ENCODE peak calls at places on chromosome 14, in five cellular contexts. Z is neuronal stem cell, A is coronary artery, M is MV-4-11, R is dermis microvascular lymphatic vessel endothelial cell. T is an unnamed sample.

GRCh38 chr14:99724196-99724891 is 40.2 kb downstream of the CYP46A1 start:
- DNase-seq in R (no peak), A (peak; percentile 49), Z (no peak), M (no peak), T (peak; percentile 93)

GRCh38 chr14:22536853-22537338 is 52.1 kb downstream of the DAD1 start:
- DNase-seq in R (no peak), Z (no peak), M (peak; percentile 92), A (no peak), T (no peak)

GRCh38 chr14:99327050-99327449 is 55.1 kb upstream of the BCL11B start:
- DNase-seq in A (peak; percentile 26), Z (no peak), M (no peak), R (no peak), T (no peak)

GRCh38 chr14:61470261-61470953 is 149.0 kb downstream of the PRKCH start:
- DNase-seq in Z (peak; percentile 23), M (peak; percentile 31), R (peak; percentile 67), A (no peak), T (peak; percentile 90)

GRCh38 chr14:69901113-69901951 is 22.1 kb downstream of the SMOC1 start:
- DNase-seq in R (no peak), Z (no peak), A (no peak), M (no peak), T (no peak)

GRCh38 chr14:21825147-21825743 is 151.6 kb upstream of the OR4E1 start:
- DNase-seq in R (no peak), A (no peak), M (peak; percentile 57), Z (peak; percentile 17), T (no peak)

GRCh38 chr14:36901846-36902245 is 240.2 kb downstream of the PAX9 start:
- DNase-seq in Z (no peak), A (no peak), M (no peak), R (no peak), T (no peak)

GRCh38 chr14:50677527-50678063 is 9.5 kb upstream of the SAV1 start:
- DNase-seq in A (no peak), Z (no peak), R (peak; percentile 40), M (peak; percentile 87), T (no peak)

GRCh38 chr14:92308676-92309075 is 14.3 kb upstream of the SLC24A4 start:
- DNase-seq in M (no peak), Z (no peak), A (no peak), R (no peak), T (no peak)

GRCh38 chr14:91388551-91388975 is 29.1 kb downstream of the CCDC88C start:
- DNase-seq in M (peak; percentile 93), Z (no peak), R (no peak), A (no peak), T (peak; percentile 78)

GRCh38 chr14:63542231-63542999 is 762 bp downstream of the PPP2R5E start:
- DNase-seq in A (no peak), M (no peak), Z (peak; percentile 39), R (no peak), T (no peak)

GRCh38 chr14:101195309-101195724 is 291.8 kb upstream of the RTL1 start:
- DNase-seq in M (no peak), R (no peak), Z (no peak), A (peak; percentile 54), T (no peak)

GRCh38 chr14:98112211-98112780 is 1159.7 kb downstream of the BCL11B start:
- DNase-seq in Z (no peak), M (peak; percentile 70), A (no peak), R (no peak), T (no peak)

GRCh38 chr14:67554341-67554740 is 21.3 kb downstream of the PLEKHH1 start:
- DNase-seq in Z (no peak), R (no peak), M (no peak), A (no peak), T (no peak)

GRCh38 chr14:21498540-21499526 is 12.3 kb downstream of the METTL3 start:
- DNase-seq in A (no peak), R (peak; percentile 40), M (peak; percentile 32), Z (peak; percentile 46), T (peak; percentile 8)

GRCh38 chr14:49203676-49204075 is 382.5 kb downstream of the RPS29 start:
- DNase-seq in R (no peak), A (no peak), Z (no peak), M (no peak), T (no peak)

GRCh38 chr14:103123634-103124500 is 606 bp downstream of the TNFAIP2 start:
- DNase-seq in R (no peak), Z (no peak), M (peak; percentile 26), A (no peak), T (no peak)

GRCh38 chr14:75335588-75335987 is 57.0 kb downstream of the FOS start:
- DNase-seq in R (no peak), M (no peak), Z (no peak), A (no peak), T (no peak)